ENCODE peak calls at places on chromosome 19, in seven cellular contexts. N is heart left ventricle, M is left ventricle myocardium inferior, H is NCI-H510A, G is NCI-H1105, J is kidney tubule cell, Q is mesenteric fat pad. K is an unnamed sample.

GRCh38 chr19:2290441-2291184 is 8.6 kb upstream of the PEAK3 start:
- DNase-seq in N (no peak), M (no peak), H (no peak), G (peak), J (no peak), Q (no peak), K (no peak)

GRCh38 chr19:33085570-33086128 is 4.7 kb downstream of the GPATCH1 start:
- DNase-seq in N (no peak), M (no peak), H (no peak), G (no peak), J (no peak), Q (no peak), K (no peak)

GRCh38 chr19:18896421-18896841 is 473 bp upstream of the CERS1 start:
- DNase-seq in N (no peak), M (no peak), H (no peak), G (no peak), J (no peak), Q (no peak), K (no peak)

GRCh38 chr19:46828484-46828883 is 22.2 kb downstream of the AP2S1 start:
- DNase-seq in N (no peak), M (no peak), H (no peak), G (no peak), J (no peak), Q (no peak), K (no peak)

GRCh38 chr19:41998246-41999020 is 4.4 kb upstream of the ATP1A3 start:
- DNase-seq in N (peak), M (peak), H (peak), G (peak), J (peak), Q (no peak), K (peak)

GRCh38 chr19:28424041-28424440 is 788.9 kb downstream of the UQCRFS1 start:
- DNase-seq in N (no peak), M (no peak), H (no peak), G (no peak), J (no peak), Q (no peak), K (no peak)

GRCh38 chr19:7677664-7678311 is 898 bp downstream of the MCEMP1 start:
- DNase-seq in N (no peak), M (no peak), H (no peak), G (no peak), J (no peak), Q (no peak), K (no peak)

GRCh38 chr19:2619076-2619475 is 83.4 kb downstream of the GNG7 start:
- DNase-seq in N (no peak), M (no peak), H (no peak), G (no peak), J (no peak), Q (no peak), K (no peak)

GRCh38 chr19:56504581-56504980 is 3.1 kb upstream of the ZNF471 start:
- DNase-seq in N (no peak), M (no peak), H (no peak), G (no peak), J (peak), Q (no peak), K (no peak)

GRCh38 chr19:48842744-48843162 is 6.5 kb upstream of the HSD17B14 start:
- DNase-seq in N (no peak), M (no peak), H (no peak), G (peak), J (peak), Q (no peak), K (peak)

GRCh38 chr19:11405846-11406643 is 13.1 kb downstream of the RGL3 start:
- DNase-seq in N (peak), M (no peak), H (no peak), G (no peak), J (no peak), Q (no peak), K (peak)

GRCh38 chr19:8835446-8835845 is 3.3 kb downstream of the MBD3L1 start:
- DNase-seq in N (no peak), M (no peak), H (no peak), G (no peak), J (no peak), Q (no peak), K (no peak)

GRCh38 chr19:6494438-6495036 is 7.6 kb downstream of the TUBB4A start:
- DNase-seq in N (no peak), M (no peak), H (no peak), G (no peak), J (no peak), Q (no peak), K (no peak)

GRCh38 chr19:17473041-17473440 is 2.7 kb downstream of the SLC27A1 start:
- DNase-seq in N (no peak), M (no peak), H (no peak), G (no peak), J (peak), Q (no peak), K (no peak)

K was measured in left cardiac atrium.